ENCODE peak calls at places on chromosomes 5 and 9, in nine cellular contexts. One of them, this sample, is unnamed.

GRCh38 chr5:178854284-178854683 is 5.5 kb upstream of the ZNF354B start:
- DNase-seq in keratinocyte: no peak
- DNase-seq in fibroblast of pulmonary artery: no peak
- DNase-seq in pancreas: no peak
- DNase-seq in gastrocnemius medialis: no peak
- DNase-seq in psoas muscle: no peak
- DNase-seq in cardiac fibroblast: no peak
- DNase-seq in mucosa of descending colon: no peak
- DNase-seq in fibroblast of lung: no peak
- DNase-seq in this sample: no peak

GRCh38 chr5:17187401-17187800 is 30.0 kb upstream of the BASP1 start:
- DNase-seq in fibroblast of pulmonary artery: no peak
- DNase-seq in psoas muscle: no peak
- DNase-seq in mucosa of descending colon: no peak
- DNase-seq in fibroblast of lung: peak
- DNase-seq in keratinocyte: peak
- DNase-seq in gastrocnemius medialis: no peak
- DNase-seq in cardiac fibroblast: no peak
- DNase-seq in pancreas: no peak
- DNase-seq in this sample: no peak

GRCh38 chr5:99945706-99946442 is 589.3 kb upstream of the FAM174A start:
- DNase-seq in pancreas: no peak
- DNase-seq in psoas muscle: no peak
- DNase-seq in mucosa of descending colon: no peak
- DNase-seq in gastrocnemius medialis: no peak
- DNase-seq in fibroblast of pulmonary artery: no peak
- DNase-seq in fibroblast of lung: no peak
- DNase-seq in keratinocyte: no peak
- DNase-seq in cardiac fibroblast: no peak
- DNase-seq in this sample: no peak

GRCh38 chr5:12343543-12343942 is 439.3 kb upstream of the CTNND2 start:
- DNase-seq in psoas muscle: no peak
- DNase-seq in keratinocyte: no peak
- DNase-seq in pancreas: no peak
- DNase-seq in fibroblast of lung: no peak
- DNase-seq in fibroblast of pulmonary artery: no peak
- DNase-seq in gastrocnemius medialis: no peak
- DNase-seq in mucosa of descending colon: no peak
- DNase-seq in cardiac fibroblast: no peak
- DNase-seq in this sample: no peak

GRCh38 chr9:134970719-134971118 is 53.0 kb upstream of the FCN1 start:
- DNase-seq in keratinocyte: no peak
- DNase-seq in fibroblast of lung: no peak
- DNase-seq in psoas muscle: no peak
- DNase-seq in pancreas: peak
- DNase-seq in fibroblast of pulmonary artery: no peak
- DNase-seq in gastrocnemius medialis: no peak
- DNase-seq in cardiac fibroblast: no peak
- DNase-seq in mucosa of descending colon: no peak
- DNase-seq in this sample: no peak

GRCh38 chr9:131298341-131298740 is 8.8 kb downstream of the PLPP7 start:
- DNase-seq in pancreas: no peak
- DNase-seq in gastrocnemius medialis: no peak
- DNase-seq in psoas muscle: peak
- DNase-seq in mucosa of descending colon: no peak
- DNase-seq in fibroblast of lung: no peak
- DNase-seq in fibroblast of pulmonary artery: no peak
- DNase-seq in cardiac fibroblast: no peak
- DNase-seq in keratinocyte: no peak
- DNase-seq in this sample: no peak

GRCh38 chr5:103452666-103453065 is 109.9 kb downstream of the NUDT12 start:
- DNase-seq in fibroblast of lung: no peak
- DNase-seq in gastrocnemius medialis: no peak
- DNase-seq in pancreas: no peak
- DNase-seq in mucosa of descending colon: no peak
- DNase-seq in cardiac fibroblast: peak
- DNase-seq in keratinocyte: no peak
- DNase-seq in psoas muscle: no peak
- DNase-seq in fibroblast of pulmonary artery: peak
- DNase-seq in this sample: no peak

GRCh38 chr5:53785924-53786323 is 225.5 kb downstream of the NDUFS4 start:
- DNase-seq in fibroblast of lung: no peak
- DNase-seq in fibroblast of pulmonary artery: no peak
- DNase-seq in gastrocnemius medialis: no peak
- DNase-seq in keratinocyte: no peak
- DNase-seq in pancreas: no peak
- DNase-seq in mucosa of descending colon: no peak
- DNase-seq in cardiac fibroblast: no peak
- DNase-seq in psoas muscle: no peak
- DNase-seq in this sample: no peak

GRCh38 chr9:4084440-4084818 is 215.4 kb downstream of the GLIS3 start:
- DNase-seq in psoas muscle: no peak
- DNase-seq in fibroblast of lung: peak
- DNase-seq in cardiac fibroblast: peak
- DNase-seq in pancreas: no peak
- DNase-seq in keratinocyte: no peak
- DNase-seq in mucosa of descending colon: no peak
- DNase-seq in gastrocnemius medialis: peak
- DNase-seq in fibroblast of pulmonary artery: peak
- DNase-seq in this sample: no peak

GRCh38 chr9:88746029-88746743 is 211.2 kb downstream of the NXNL2 start:
- DNase-seq in cardiac fibroblast: peak
- DNase-seq in pancreas: no peak
- DNase-seq in keratinocyte: no peak
- DNase-seq in fibroblast of lung: peak
- DNase-seq in fibroblast of pulmonary artery: peak
- DNase-seq in gastrocnemius medialis: no peak
- DNase-seq in mucosa of descending colon: peak
- DNase-seq in psoas muscle: peak
- DNase-seq in this sample: no peak

GRCh38 chr5:168086736-168087135 is 204.7 kb upstream of the WWC1 start:
- DNase-seq in psoas muscle: no peak
- DNase-seq in cardiac fibroblast: no peak
- DNase-seq in pancreas: no peak
- DNase-seq in fibroblast of lung: no peak
- DNase-seq in mucosa of descending colon: no peak
- DNase-seq in keratinocyte: no peak
- DNase-seq in fibroblast of pulmonary artery: no peak
- DNase-seq in gastrocnemius medialis: no peak
- DNase-seq in this sample: no peak
- TF ChIP-seq CTCF in psoas muscle: no peak
- TF ChIP-seq CTCF in cardiac fibroblast: no peak
- TF ChIP-seq CTCF in pancreas: no peak
- TF ChIP-seq CTCF in fibroblast of lung: no peak
- TF ChIP-seq CTCF in mucosa of descending colon: no peak
- TF ChIP-seq CTCF in keratinocyte: no peak
- TF ChIP-seq CTCF in fibroblast of pulmonary artery: no peak
- TF ChIP-seq CTCF in gastrocnemius medialis: no peak
- TF ChIP-seq CTCF in this sample: no peak

GRCh38 chr5:6274846-6275543 is 103.4 kb downstream of the MED10 start:
- DNase-seq in fibroblast of pulmonary artery: no peak
- DNase-seq in keratinocyte: no peak
- DNase-seq in pancreas: no peak
- DNase-seq in fibroblast of lung: no peak
- DNase-seq in gastrocnemius medialis: no peak
- DNase-seq in cardiac fibroblast: no peak
- DNase-seq in mucosa of descending colon: no peak
- DNase-seq in psoas muscle: no peak
- DNase-seq in this sample: no peak

GRCh38 chr5:6282360-6282759 is 96.0 kb downstream of the MED10 start:
- DNase-seq in pancreas: no peak
- DNase-seq in fibroblast of lung: no peak
- DNase-seq in cardiac fibroblast: no peak
- DNase-seq in keratinocyte: no peak
- DNase-seq in fibroblast of pulmonary artery: no peak
- DNase-seq in gastrocnemius medialis: no peak
- DNase-seq in mucosa of descending colon: no peak
- DNase-seq in psoas muscle: no peak
- DNase-seq in this sample: no peak

GRCh38 chr5:6279607-6280006 is 98.7 kb downstream of the MED10 start:
- DNase-seq in mucosa of descending colon: no peak
- DNase-seq in cardiac fibroblast: no peak
- DNase-seq in fibroblast of pulmonary artery: no peak
- DNase-seq in gastrocnemius medialis: no peak
- DNase-seq in psoas muscle: no peak
- DNase-seq in pancreas: no peak
- DNase-seq in fibroblast of lung: no peak
- DNase-seq in keratinocyte: no peak
- DNase-seq in this sample: no peak

GRCh38 chr5:6286404-6286803 is 91.9 kb downstream of the MED10 start:
- DNase-seq in cardiac fibroblast: no peak
- DNase-seq in pancreas: no peak
- DNase-seq in fibroblast of lung: no peak
- DNase-seq in mucosa of descending colon: no peak
- DNase-seq in psoas muscle: no peak
- DNase-seq in keratinocyte: no peak
- DNase-seq in gastrocnemius medialis: no peak
- DNase-seq in fibroblast of pulmonary artery: no peak
- DNase-seq in this sample: no peak

GRCh38 chr5:6280425-6281100 is 97.8 kb downstream of the MED10 start:
- DNase-seq in mucosa of descending colon: no peak
- DNase-seq in psoas muscle: no peak
- DNase-seq in cardiac fibroblast: no peak
- DNase-seq in gastrocnemius medialis: no peak
- DNase-seq in fibroblast of pulmonary artery: no peak
- DNase-seq in keratinocyte: no peak
- DNase-seq in pancreas: no peak
- DNase-seq in fibroblast of lung: no peak
- DNase-seq in this sample: no peak
- H3K4me3 ChIP-seq in mucosa of descending colon: no peak
- H3K4me3 ChIP-seq in psoas muscle: no peak
- H3K4me3 ChIP-seq in cardiac fibroblast: no peak
- H3K4me3 ChIP-seq in gastrocnemius medialis: no peak
- H3K4me3 ChIP-seq in fibroblast of pulmonary artery: no peak
- H3K4me3 ChIP-seq in keratinocyte: no peak
- H3K4me3 ChIP-seq in pancreas: no peak
- H3K4me3 ChIP-seq in fibroblast of lung: no peak
- H3K4me3 ChIP-seq in this sample: no peak

DNA sequence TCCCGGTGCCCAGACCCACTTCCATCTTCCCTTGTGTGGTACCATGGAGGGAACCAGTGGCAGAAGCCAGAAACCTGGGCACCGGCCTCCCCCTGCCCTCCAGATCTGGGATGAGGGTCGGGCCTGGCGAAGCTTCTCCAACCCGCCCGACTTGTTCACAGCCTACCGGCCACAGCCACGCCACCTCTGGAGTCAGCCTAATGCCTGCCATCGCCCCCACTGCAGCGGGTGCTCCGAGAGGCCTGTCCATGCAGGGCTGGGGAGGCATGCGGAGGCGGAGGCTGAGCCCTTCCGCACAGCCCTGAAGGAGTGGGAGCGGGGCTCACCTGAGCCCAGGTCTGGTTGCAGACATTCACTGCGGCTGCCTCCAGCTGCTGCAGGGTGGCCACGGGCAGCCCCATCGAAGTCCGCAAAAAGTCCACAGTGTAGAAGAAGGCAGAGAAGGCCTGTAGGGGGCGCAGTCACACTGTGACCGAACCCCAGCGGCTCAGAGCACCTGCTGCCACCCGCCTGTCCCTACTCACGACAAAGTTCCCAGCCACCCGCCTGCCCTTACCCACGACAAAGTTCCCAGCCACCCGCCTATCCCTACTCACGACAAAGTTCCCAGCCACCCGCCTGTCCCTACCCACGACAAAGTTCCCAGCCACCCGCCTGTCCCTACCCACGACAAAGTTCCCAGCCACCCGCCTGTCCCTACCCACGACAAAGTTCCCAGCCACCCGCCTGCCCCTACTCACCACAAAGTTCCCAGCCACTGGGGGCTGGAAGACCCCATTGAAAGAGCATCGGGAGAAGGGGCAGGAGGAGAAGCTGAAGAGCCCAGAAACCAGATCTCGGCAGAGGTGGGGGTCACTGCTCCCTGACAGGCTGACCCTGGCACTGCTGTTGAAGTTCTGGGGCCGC is 3.8 kb upstream of the NPDC1 start:
- DNase-seq in keratinocyte: no peak
- DNase-seq in pancreas: peak
- DNase-seq in mucosa of descending colon: peak
- DNase-seq in fibroblast of pulmonary artery: peak
- DNase-seq in cardiac fibroblast: peak
- DNase-seq in fibroblast of lung: peak
- DNase-seq in gastrocnemius medialis: no peak
- DNase-seq in psoas muscle: no peak
- DNase-seq in this sample: no peak
- TF ChIP-seq CTCF in keratinocyte: peak
- TF ChIP-seq CTCF in pancreas: peak
- TF ChIP-seq CTCF in mucosa of descending colon: peak
- TF ChIP-seq CTCF in fibroblast of pulmonary artery: peak
- TF ChIP-seq CTCF in cardiac fibroblast: peak
- TF ChIP-seq CTCF in fibroblast of lung: peak
- TF ChIP-seq CTCF in gastrocnemius medialis: no peak
- TF ChIP-seq CTCF in psoas muscle: peak
- TF ChIP-seq CTCF in this sample: peak

GRCh38 chr5:107580902-107581823 is 89.6 kb downstream of the EFNA5 start:
- DNase-seq in fibroblast of pulmonary artery: peak
- DNase-seq in psoas muscle: no peak
- DNase-seq in fibroblast of lung: peak
- DNase-seq in gastrocnemius medialis: peak
- DNase-seq in pancreas: no peak
- DNase-seq in keratinocyte: no peak
- DNase-seq in cardiac fibroblast: peak
- DNase-seq in mucosa of descending colon: no peak
- DNase-seq in this sample: no peak
- H3K4me3 ChIP-seq in fibroblast of pulmonary artery: no peak
- H3K4me3 ChIP-seq in psoas muscle: no peak
- H3K4me3 ChIP-seq in fibroblast of lung: no peak
- H3K4me3 ChIP-seq in gastrocnemius medialis: no peak
- H3K4me3 ChIP-seq in pancreas: no peak
- H3K4me3 ChIP-seq in keratinocyte: no peak
- H3K4me3 ChIP-seq in cardiac fibroblast: no peak
- H3K4me3 ChIP-seq in mucosa of descending colon: no peak
- H3K4me3 ChIP-seq in this sample: no peak

GRCh38 chr5:58674070-58674469 is 91.2 kb downstream of the RAB3C start:
- DNase-seq in pancreas: no peak
- DNase-seq in psoas muscle: no peak
- DNase-seq in gastrocnemius medialis: no peak
- DNase-seq in fibroblast of pulmonary artery: no peak
- DNase-seq in cardiac fibroblast: no peak
- DNase-seq in mucosa of descending colon: no peak
- DNase-seq in keratinocyte: no peak
- DNase-seq in fibroblast of lung: no peak
- DNase-seq in this sample: no peak

GRCh38 chr5:58670620-58671019 is 87.7 kb downstream of the RAB3C start:
- DNase-seq in gastrocnemius medialis: no peak
- DNase-seq in pancreas: no peak
- DNase-seq in cardiac fibroblast: peak
- DNase-seq in psoas muscle: no peak
- DNase-seq in fibroblast of pulmonary artery: peak
- DNase-seq in keratinocyte: no peak
- DNase-seq in fibroblast of lung: no peak
- DNase-seq in mucosa of descending colon: no peak
- DNase-seq in this sample: no peak

GRCh38 chr5:58672521-58672920 is 89.6 kb downstream of the RAB3C start:
- DNase-seq in fibroblast of lung: no peak
- DNase-seq in cardiac fibroblast: no peak
- DNase-seq in keratinocyte: no peak
- DNase-seq in psoas muscle: no peak
- DNase-seq in gastrocnemius medialis: no peak
- DNase-seq in pancreas: no peak
- DNase-seq in mucosa of descending colon: no peak
- DNase-seq in fibroblast of pulmonary artery: no peak
- DNase-seq in this sample: no peak

GRCh38 chr5:58674711-58675110 is 91.8 kb downstream of the RAB3C start:
- DNase-seq in keratinocyte: no peak
- DNase-seq in pancreas: no peak
- DNase-seq in fibroblast of pulmonary artery: no peak
- DNase-seq in fibroblast of lung: no peak
- DNase-seq in mucosa of descending colon: no peak
- DNase-seq in gastrocnemius medialis: no peak
- DNase-seq in cardiac fibroblast: no peak
- DNase-seq in psoas muscle: no peak
- DNase-seq in this sample: no peak

GRCh38 chr5:58671155-58671554 is 88.3 kb downstream of the RAB3C start:
- DNase-seq in keratinocyte: no peak
- DNase-seq in mucosa of descending colon: no peak
- DNase-seq in gastrocnemius medialis: no peak
- DNase-seq in cardiac fibroblast: no peak
- DNase-seq in fibroblast of pulmonary artery: no peak
- DNase-seq in psoas muscle: no peak
- DNase-seq in fibroblast of lung: no peak
- DNase-seq in pancreas: no peak
- DNase-seq in this sample: no peak
- TF ChIP-seq CTCF in keratinocyte: no peak
- TF ChIP-seq CTCF in mucosa of descending colon: no peak
- TF ChIP-seq CTCF in gastrocnemius medialis: no peak
- TF ChIP-seq CTCF in cardiac fibroblast: no peak
- TF ChIP-seq CTCF in fibroblast of pulmonary artery: no peak
- TF ChIP-seq CTCF in psoas muscle: no peak
- TF ChIP-seq CTCF in fibroblast of lung: no peak
- TF ChIP-seq CTCF in pancreas: no peak
- TF ChIP-seq CTCF in this sample: no peak